ENCODE peak calls at places on chromosomes 7 and 10, in four cellular contexts. I is brain microvascular endothelial cell, T is foreskin keratinocyte, D is fibroblast of mammary gland. Q is an unnamed sample.

GRCh38 chr10:52890281-52890680 is 117.7 kb upstream of the MBL2 start:
- DNase-seq in I (no peak), D (no peak), T (no peak), Q (no peak)

GRCh38 chr10:73887038-73888015 is 13.0 kb upstream of the CAMK2G start:
- DNase-seq in I (peak; percentile 72), T (peak; percentile 86), D (peak; percentile 87), Q (no peak)

GRCh38 chr7:1253591-1254207 is 21.0 kb downstream of the UNCX start:
- DNase-seq in T (no peak), D (no peak), I (no peak), Q (no peak)

GRCh38 chr10:69486922-69487730 is 35.9 kb downstream of the TSPAN15 start:
- DNase-seq in D (no peak), I (no peak), T (peak; percentile 68), Q (no peak)

GRCh38 chr10:70274643-70275042 is 9.2 kb downstream of the NPFFR1 start:
- DNase-seq in D (peak; percentile 81), T (no peak), I (peak; percentile 36), Q (no peak)

GRCh38 chr10:31875608-31876007 is 53.0 kb downstream of the ARHGAP12 start:
- DNase-seq in D (no peak), T (no peak), I (no peak), Q (no peak)

GRCh38 chr7:88339195-88339922 is 32.7 kb upstream of the STEAP4 start:
- DNase-seq in T (no peak), I (no peak), D (peak; percentile 60), Q (no peak)

GRCh38 chr7:81111781-81112540 is 193.1 kb upstream of the SEMA3C start:
- DNase-seq in I (peak; percentile 19), D (peak; percentile 10), T (no peak), Q (no peak)

GRCh38 chr7:125563557-125563956 is 633.9 kb upstream of the POT1 start:
- DNase-seq in D (no peak), I (no peak), T (no peak), Q (no peak)